ENCODE peak calls at places on chromosomes 16 and 17, in eight cellular contexts. Y, E, I, J, H, O, K and L are unnamed samples.

GRCh38 chr16:55667753-55668152 is 12.0 kb downstream of the SLC6A2 start:
- DNase-seq in Y (no peak), E (no peak), I (no peak), J (no peak), H (no peak), O (no peak), K (no peak), L (no peak)

GRCh38 chr16:61366006-61366405 is 670.2 kb downstream of the CDH8 start:
- DNase-seq in Y (no peak), E (no peak), I (no peak), J (no peak), H (no peak), O (no peak), K (no peak), L (no peak)

GRCh38 chr17:36545093-36545464 is 360 bp downstream of the GGNBP2 start:
- DNase-seq in Y (no peak), E (no peak), I (no peak), J (no peak), H (peak; percentile 29), O (no peak), K (no peak), L (no peak)

GRCh38 chr17:73230088-73230487 is 31.6 kb downstream of the CPSF4L start:
- DNase-seq in Y (no peak), E (no peak), I (no peak), J (no peak), H (no peak), O (no peak), K (no peak), L (no peak)

GRCh38 chr17:54270499-54270898 is 447.8 kb downstream of the KIF2B start:
- DNase-seq in Y (no peak), E (no peak), I (no peak), J (no peak), H (no peak), O (no peak), K (no peak), L (no peak)

GRCh38 chr16:53090591-53091507 is 36.1 kb downstream of the CHD9 start:
- DNase-seq in Y (peak; percentile 16), E (no peak), I (peak; percentile 92), J (peak; percentile 60), H (no peak), O (no peak), K (no peak), L (peak; percentile 17)

GRCh38 chr16:7992616-7993015 is 597.7 kb downstream of the TMEM114 start:
- DNase-seq in Y (no peak), E (no peak), I (no peak), J (no peak), H (no peak), O (no peak), K (no peak), L (no peak)

GRCh38 chr17:12730931-12731521 is 58.3 kb upstream of the ARHGAP44 start:
- DNase-seq in Y (peak; percentile 65), E (peak; percentile 19), I (peak; percentile 90), J (no peak), H (no peak), O (no peak), K (no peak), L (no peak)

GRCh38 chr17:33137411-33137810 is 145.8 kb downstream of the SPACA3 start:
- DNase-seq in Y (no peak), E (no peak), I (no peak), J (no peak), H (peak; percentile 77), O (no peak), K (no peak), L (no peak)

GRCh38 chr16:3467920-3468319 is 24.4 kb downstream of the NAA60 start:
- DNase-seq in Y (no peak), E (no peak), I (no peak), J (no peak), H (no peak), O (no peak), K (no peak), L (no peak)